ENCODE peak calls at places on chromosomes 16 and 17, in four cellular contexts. One of them, this sample, is unnamed.

GRCh38 chr17:1997587-1998425 is 27.3 kb downstream of the RTN4RL1 start:
- DNase-seq in substantia nigra: peak; percentile 74
- DNase-seq in CD4-positive, CD25-positive, alpha-beta regulatory T cell: no peak
- DNase-seq in pancreas: peak; percentile 92
- DNase-seq in this sample: no peak

GRCh38 chr17:82342361-82343079 is 9.0 kb upstream of the SECTM1 start:
- DNase-seq in substantia nigra: no peak
- DNase-seq in CD4-positive, CD25-positive, alpha-beta regulatory T cell: no peak
- DNase-seq in pancreas: no peak
- DNase-seq in this sample: no peak

GRCh38 chr16:78599271-78599670 is 499.8 kb downstream of the WWOX start:
- DNase-seq in substantia nigra: no peak
- DNase-seq in CD4-positive, CD25-positive, alpha-beta regulatory T cell: no peak
- DNase-seq in pancreas: no peak
- DNase-seq in this sample: no peak

GRCh38 chr16:4537376-4538066 is 1.1 kb downstream of the CDIP1 start:
- DNase-seq in substantia nigra: peak; percentile 70
- DNase-seq in CD4-positive, CD25-positive, alpha-beta regulatory T cell: no peak
- DNase-seq in pancreas: peak; percentile 47
- DNase-seq in this sample: no peak

GRCh38 chr17:74893936-74894671 is 671 bp upstream of the FADS6 start:
- DNase-seq in substantia nigra: no peak
- DNase-seq in CD4-positive, CD25-positive, alpha-beta regulatory T cell: no peak
- DNase-seq in pancreas: no peak
- DNase-seq in this sample: no peak

GRCh38 chr16:10871157-10871991 is 5.6 kb upstream of the CIITA start:
- DNase-seq in substantia nigra: no peak
- DNase-seq in CD4-positive, CD25-positive, alpha-beta regulatory T cell: peak; percentile 23
- DNase-seq in pancreas: peak; percentile 97
- DNase-seq in this sample: peak; percentile 55

GRCh38 chr17:8965394-8966168 is at the start of gene PIK3R5:
- DNase-seq in substantia nigra: no peak
- DNase-seq in CD4-positive, CD25-positive, alpha-beta regulatory T cell: peak; percentile 79
- DNase-seq in pancreas: peak; percentile 63
- DNase-seq in this sample: no peak

GRCh38 chr17:38352245-38353083 is 820 bp downstream of the SOCS7 start:
- DNase-seq in substantia nigra: peak; percentile 55
- DNase-seq in CD4-positive, CD25-positive, alpha-beta regulatory T cell: no peak
- DNase-seq in pancreas: peak; percentile 28
- DNase-seq in this sample: no peak

GRCh38 chr16:67548265-67549126 is 13.8 kb upstream of the CTCF start:
- DNase-seq in substantia nigra: no peak
- DNase-seq in CD4-positive, CD25-positive, alpha-beta regulatory T cell: no peak
- DNase-seq in pancreas: no peak
- DNase-seq in this sample: no peak

GRCh38 chr17:64016248-64016784 is 4.1 kb downstream of the ICAM2 start:
- DNase-seq in substantia nigra: no peak
- DNase-seq in CD4-positive, CD25-positive, alpha-beta regulatory T cell: no peak
- DNase-seq in pancreas: no peak
- DNase-seq in this sample: no peak

GRCh38 chr16:69270831-69271230 is 40.3 kb upstream of the VPS4A start:
- DNase-seq in substantia nigra: no peak
- DNase-seq in CD4-positive, CD25-positive, alpha-beta regulatory T cell: no peak
- DNase-seq in pancreas: no peak
- DNase-seq in this sample: no peak

GRCh38 chr16:73321942-73322341 is 274.0 kb upstream of the ZFHX3 start:
- DNase-seq in substantia nigra: no peak
- DNase-seq in CD4-positive, CD25-positive, alpha-beta regulatory T cell: no peak
- DNase-seq in pancreas: no peak
- DNase-seq in this sample: no peak

GRCh38 chr17:206941-207560 is 25.6 kb upstream of the DOC2B start:
- DNase-seq in substantia nigra: peak; percentile 84
- DNase-seq in CD4-positive, CD25-positive, alpha-beta regulatory T cell: no peak
- DNase-seq in pancreas: no peak
- DNase-seq in this sample: no peak

GRCh38 chr17:4747847-4748246 is 8.1 kb upstream of the CXCL16 start:
- DNase-seq in substantia nigra: no peak
- DNase-seq in CD4-positive, CD25-positive, alpha-beta regulatory T cell: no peak
- DNase-seq in pancreas: no peak
- DNase-seq in this sample: no peak

GRCh38 chr17:67519801-67520251 is 142.7 kb downstream of the PITPNC1 start:
- DNase-seq in substantia nigra: no peak
- DNase-seq in CD4-positive, CD25-positive, alpha-beta regulatory T cell: no peak
- DNase-seq in pancreas: no peak
- DNase-seq in this sample: no peak

DNA sequence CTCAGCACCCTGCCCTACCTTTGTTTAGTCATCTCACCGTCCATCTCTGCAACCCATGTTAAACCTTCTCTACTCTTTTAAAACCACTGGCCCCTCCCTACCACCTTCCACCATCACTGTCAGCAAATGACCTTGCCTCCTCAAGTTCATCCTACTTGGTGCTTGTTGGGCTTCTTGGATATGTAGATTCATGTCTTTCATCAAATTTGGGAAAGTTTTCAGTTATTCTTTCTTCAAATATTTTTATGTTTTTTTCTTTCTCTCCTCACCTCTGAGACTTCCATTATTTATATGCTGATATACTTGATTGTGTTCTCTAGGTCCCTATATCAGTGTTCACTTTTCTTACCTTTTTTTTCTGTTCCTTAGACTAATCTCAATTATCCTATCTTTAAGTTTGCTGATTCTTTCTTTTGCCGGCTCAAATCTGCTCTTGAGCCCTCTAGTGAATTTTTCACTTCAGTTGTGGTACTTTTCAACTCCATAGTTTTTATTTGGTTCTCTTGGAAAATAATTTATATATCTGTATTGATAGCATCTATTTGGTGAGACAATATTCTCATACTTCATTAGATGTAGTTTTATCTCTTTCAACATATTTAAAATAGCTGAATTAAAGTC is 28.7 kb upstream of the ALDH3A2 start:
- DNase-seq in substantia nigra: no peak
- DNase-seq in CD4-positive, CD25-positive, alpha-beta regulatory T cell: no peak
- DNase-seq in pancreas: no peak
- DNase-seq in this sample: no peak
- H3K27ac ChIP-seq in substantia nigra: no peak overlapping the region
- H3K27ac ChIP-seq in CD4-positive, CD25-positive, alpha-beta regulatory T cell: no peak overlapping the region
- H3K27ac ChIP-seq in pancreas: no peak overlapping the region
- H3K27ac ChIP-seq in this sample: no peak overlapping the region

DNA sequence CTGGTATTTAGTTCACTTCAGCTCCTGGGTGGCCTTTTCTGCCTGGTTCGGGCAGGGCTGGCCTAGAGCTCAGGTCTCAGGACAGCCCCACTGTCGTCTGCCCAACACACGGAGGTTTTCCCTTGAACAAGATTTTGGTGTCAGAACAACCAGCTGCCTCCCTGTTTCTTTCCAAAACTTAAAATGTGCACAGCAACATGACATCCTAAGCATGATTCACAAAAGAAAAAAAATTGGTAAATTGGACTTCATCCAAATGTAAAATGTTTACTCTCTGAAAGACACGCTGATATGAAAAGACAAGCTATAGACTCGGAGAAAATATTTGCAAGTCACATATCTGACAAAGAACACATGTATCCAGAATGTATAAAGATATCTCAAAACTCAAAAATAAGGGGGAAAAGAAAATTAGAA is 197.8 kb upstream of the CHMP6 start:
- DNase-seq in substantia nigra: no peak
- DNase-seq in CD4-positive, CD25-positive, alpha-beta regulatory T cell: no peak
- DNase-seq in pancreas: no peak
- DNase-seq in this sample: no peak
- H3K27ac ChIP-seq in substantia nigra: no peak overlapping the region
- H3K27ac ChIP-seq in CD4-positive, CD25-positive, alpha-beta regulatory T cell: no peak overlapping the region
- H3K27ac ChIP-seq in pancreas: no peak overlapping the region
- H3K27ac ChIP-seq in this sample: no peak overlapping the region

GRCh38 chr16:53476867-53477266 is 26.1 kb downstream of the AKTIP start:
- DNase-seq in substantia nigra: no peak
- DNase-seq in CD4-positive, CD25-positive, alpha-beta regulatory T cell: no peak
- DNase-seq in pancreas: no peak
- DNase-seq in this sample: no peak

GRCh38 chr16:53484542-53484941 is 18.5 kb downstream of the AKTIP start:
- DNase-seq in substantia nigra: no peak
- DNase-seq in CD4-positive, CD25-positive, alpha-beta regulatory T cell: no peak
- DNase-seq in pancreas: no peak
- DNase-seq in this sample: no peak

GRCh38 chr16:53482123-53482522 is 20.9 kb downstream of the AKTIP start:
- DNase-seq in substantia nigra: no peak
- DNase-seq in CD4-positive, CD25-positive, alpha-beta regulatory T cell: no peak
- DNase-seq in pancreas: no peak
- DNase-seq in this sample: no peak

GRCh38 chr16:53478965-53479364 is 24.0 kb downstream of the AKTIP start:
- DNase-seq in substantia nigra: no peak
- DNase-seq in CD4-positive, CD25-positive, alpha-beta regulatory T cell: no peak
- DNase-seq in pancreas: no peak
- DNase-seq in this sample: no peak

DNA sequence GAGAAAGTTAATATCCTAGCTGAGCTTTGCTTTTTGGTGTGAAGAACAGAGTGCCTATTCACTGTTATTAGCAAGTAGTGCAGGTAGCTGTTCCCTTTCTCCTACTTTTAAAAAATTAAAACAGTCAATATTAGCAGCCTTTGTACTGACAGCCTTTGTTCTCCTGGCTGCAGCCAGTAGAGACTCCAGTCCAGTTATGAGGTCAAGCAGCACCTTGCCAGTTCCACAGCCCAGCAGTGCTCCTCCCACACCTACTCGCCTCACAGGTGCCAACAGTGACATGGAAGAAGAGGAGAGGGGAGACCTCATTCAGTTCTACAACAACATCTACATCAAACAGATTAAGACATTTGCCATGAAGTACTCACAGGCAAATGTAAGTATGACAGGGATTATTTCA is 22.6 kb downstream of the AKTIP start:
- DNase-seq in substantia nigra: no peak
- DNase-seq in CD4-positive, CD25-positive, alpha-beta regulatory T cell: no peak
- DNase-seq in pancreas: no peak
- DNase-seq in this sample: no peak
- H3K27ac ChIP-seq in substantia nigra: no peak overlapping the region
- H3K27ac ChIP-seq in CD4-positive, CD25-positive, alpha-beta regulatory T cell: no peak overlapping the region
- H3K27ac ChIP-seq in pancreas: no peak overlapping the region
- H3K27ac ChIP-seq in this sample: no peak overlapping the region

DNA sequence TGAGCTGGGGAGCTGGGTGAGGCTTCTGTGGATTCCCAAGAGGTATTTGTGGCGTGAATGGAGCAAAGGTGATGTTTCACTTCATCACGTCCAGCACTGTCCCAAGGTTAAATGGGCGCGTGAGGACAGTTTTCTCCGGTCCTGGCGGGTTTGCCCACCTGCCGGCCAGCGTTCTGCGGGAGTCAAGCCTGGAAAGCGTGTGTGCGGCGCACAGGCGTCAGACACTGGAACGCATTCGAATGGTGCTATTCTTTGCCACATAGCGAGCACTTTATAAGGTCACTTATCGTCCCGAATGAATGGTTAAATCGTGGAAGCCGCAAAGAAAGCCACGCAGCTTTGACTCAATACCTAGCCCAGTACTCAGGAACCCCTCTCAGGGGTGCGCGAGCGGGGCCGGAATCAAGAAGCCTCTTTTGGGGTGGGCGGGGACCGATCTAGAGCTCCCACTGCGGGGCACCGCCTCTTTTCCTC is 446 bp upstream of the PSMD11 start:
- DNase-seq in substantia nigra: no peak
- DNase-seq in CD4-positive, CD25-positive, alpha-beta regulatory T cell: no peak
- DNase-seq in pancreas: no peak
- DNase-seq in this sample: no peak
- H3K27ac ChIP-seq in substantia nigra: peak overlapping the region; percentile 64
- H3K27ac ChIP-seq in CD4-positive, CD25-positive, alpha-beta regulatory T cell: peak overlapping the region; percentile 79
- H3K27ac ChIP-seq in pancreas: no peak overlapping the region
- H3K27ac ChIP-seq in this sample: no peak overlapping the region

GRCh38 chr16:56346131-56346890 is 79.0 kb downstream of the AMFR start:
- DNase-seq in substantia nigra: no peak
- DNase-seq in CD4-positive, CD25-positive, alpha-beta regulatory T cell: no peak
- DNase-seq in pancreas: no peak
- DNase-seq in this sample: no peak
- H3K27ac ChIP-seq in substantia nigra: no peak overlapping the region
- H3K27ac ChIP-seq in CD4-positive, CD25-positive, alpha-beta regulatory T cell: no peak overlapping the region
- H3K27ac ChIP-seq in pancreas: no peak overlapping the region
- H3K27ac ChIP-seq in this sample: no peak overlapping the region

GRCh38 chr16:75250089-75250808 is 1.2 kb downstream of the BCAR1 start:
- DNase-seq in substantia nigra: no peak
- DNase-seq in CD4-positive, CD25-positive, alpha-beta regulatory T cell: no peak
- DNase-seq in pancreas: peak; percentile 81
- DNase-seq in this sample: no peak
- H3K27ac ChIP-seq in substantia nigra: peak overlapping the region; percentile 100
- H3K27ac ChIP-seq in CD4-positive, CD25-positive, alpha-beta regulatory T cell: no peak overlapping the region
- H3K27ac ChIP-seq in pancreas: peak overlapping the region; percentile 95
- H3K27ac ChIP-seq in this sample: peak overlapping the region; percentile 87

GRCh38 chr17:49546546-49547535 is 28.8 kb upstream of the NXPH3 start:
- DNase-seq in substantia nigra: no peak
- DNase-seq in CD4-positive, CD25-positive, alpha-beta regulatory T cell: no peak
- DNase-seq in pancreas: no peak
- DNase-seq in this sample: no peak
- H3K27ac ChIP-seq in substantia nigra: no peak overlapping the region
- H3K27ac ChIP-seq in CD4-positive, CD25-positive, alpha-beta regulatory T cell: no peak overlapping the region
- H3K27ac ChIP-seq in pancreas: no peak overlapping the region
- H3K27ac ChIP-seq in this sample: no peak overlapping the region

GRCh38 chr17:40017422-40018080 is 2.3 kb downstream of the CSF3 start:
- DNase-seq in substantia nigra: no peak
- DNase-seq in CD4-positive, CD25-positive, alpha-beta regulatory T cell: no peak
- DNase-seq in pancreas: no peak
- DNase-seq in this sample: no peak
- H3K27ac ChIP-seq in substantia nigra: no peak overlapping the region
- H3K27ac ChIP-seq in CD4-positive, CD25-positive, alpha-beta regulatory T cell: no peak overlapping the region
- H3K27ac ChIP-seq in pancreas: no peak overlapping the region
- H3K27ac ChIP-seq in this sample: no peak overlapping the region

DNA sequence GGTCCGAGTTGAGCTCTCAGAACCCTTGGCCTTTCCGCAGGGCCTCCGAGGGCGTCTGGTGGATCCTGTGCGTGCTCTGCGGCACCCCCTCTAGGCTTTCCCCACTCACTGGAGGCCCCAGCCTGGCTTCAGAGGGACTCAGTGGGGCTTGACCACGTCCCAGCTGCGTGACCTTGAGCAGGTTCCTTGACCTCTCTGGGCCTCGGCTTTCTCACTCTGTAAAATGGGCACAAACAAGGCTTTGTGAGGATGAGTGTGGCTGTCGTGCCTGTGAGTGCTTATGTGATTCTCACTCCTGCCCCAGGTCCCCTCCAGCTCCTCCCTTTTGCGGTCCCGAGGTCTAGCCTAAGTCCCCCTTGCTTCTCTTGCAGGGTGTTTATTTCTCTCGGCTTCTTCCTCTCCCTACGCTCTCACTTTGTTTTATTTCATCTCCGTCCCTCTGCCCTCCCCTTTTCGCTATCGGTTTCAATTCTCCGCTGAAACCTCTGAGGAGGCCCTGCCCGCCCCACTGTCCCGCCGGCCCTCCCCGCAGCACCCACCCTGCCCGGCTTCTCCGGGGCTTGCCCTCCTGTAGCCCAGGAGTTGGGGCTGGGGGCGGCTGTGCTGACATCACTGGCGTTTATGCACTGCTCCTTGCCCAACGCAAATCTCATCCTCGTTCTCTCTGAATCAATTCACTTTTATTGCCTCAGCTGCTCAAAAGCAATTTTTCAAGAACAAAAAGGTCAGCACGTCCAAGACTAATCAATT is 82.3 kb upstream of the CBX4 start:
- DNase-seq in substantia nigra: no peak
- DNase-seq in CD4-positive, CD25-positive, alpha-beta regulatory T cell: no peak
- DNase-seq in pancreas: no peak
- DNase-seq in this sample: no peak
- H3K27ac ChIP-seq in substantia nigra: peak overlapping the region; percentile 49
- H3K27ac ChIP-seq in CD4-positive, CD25-positive, alpha-beta regulatory T cell: no peak overlapping the region
- H3K27ac ChIP-seq in pancreas: peak overlapping the region; percentile 15
- H3K27ac ChIP-seq in this sample: no peak overlapping the region

This sample was measured in epithelial cell of prostate.